ENCODE peak calls at places on chromosome 6, in eight cellular contexts. K is spleen; Q is amygdala; Z is stimulated activated CD4-positive, alpha-beta T cell treated with anti-CD3 and anti-CD28 coated beads, Interleukin-15, amount 100 ng/mL, for 1 hour; N is NT2/D1; L is astrocyte of the spinal cord; R is BE2C; P is amniotic epithelial cell. E is an unnamed sample.

GRCh38 chr6:96436398-96436797 is 85.2 kb upstream of the UFL1 start:
- DNase-seq in Z (no peak), K (no peak), P (no peak), R (no peak), L (no peak), N (no peak), Q (no peak), E (no peak)

GRCh38 chr6:26284537-26285142 is 80.4 kb upstream of the BTN3A2 start:
- DNase-seq in R (peak; percentile 68), K (peak; percentile 92), P (peak; percentile 58), N (no peak), Q (no peak), L (peak; percentile 74), Z (peak; percentile 37), E (peak; percentile 20)

GRCh38 chr6:147973806-147974205 is 368.8 kb upstream of the SASH1 start:
- DNase-seq in P (no peak), Q (no peak), R (no peak), L (no peak), N (no peak), Z (no peak), K (no peak), E (no peak)

GRCh38 chr6:45933855-45934254 is 81.8 kb downstream of the CLIC5 start:
- DNase-seq in N (no peak), Q (no peak), Z (no peak), R (no peak), K (no peak), L (peak; percentile 89), P (no peak), E (no peak)

GRCh38 chr6:52416629-52417151 is 3.5 kb upstream of the EFHC1 start:
- DNase-seq in Q (no peak), L (peak; percentile 71), N (no peak), Z (no peak), R (peak; percentile 36), K (no peak), P (peak; percentile 51), E (no peak)

GRCh38 chr6:96066376-96066775 is 50.6 kb downstream of the FUT9 start:
- DNase-seq in R (no peak), Z (no peak), Q (no peak), K (no peak), N (no peak), P (no peak), L (no peak), E (no peak)

GRCh38 chr6:123529843-123530242 is 106.9 kb downstream of the TRDN start:
- DNase-seq in L (no peak), N (no peak), Q (no peak), P (peak; percentile 49), R (no peak), K (no peak), Z (no peak), E (no peak)

GRCh38 chr6:48542191-48542590 is 431.2 kb upstream of the PTCHD4 start:
- DNase-seq in Q (no peak), K (no peak), Z (no peak), R (no peak), L (no peak), N (no peak), P (peak; percentile 91), E (no peak)

GRCh38 chr6:39642300-39642699 is 82.9 kb downstream of the KIF6 start:
- DNase-seq in Z (no peak), Q (no peak), N (no peak), P (no peak), K (no peak), R (no peak), L (peak; percentile 38), E (no peak)

GRCh38 chr6:132357120-132357519 is 44.2 kb downstream of the MOXD1 start:
- DNase-seq in N (no peak), P (peak; percentile 67), L (peak; percentile 25), K (no peak), Z (no peak), Q (no peak), R (no peak), E (no peak)

GRCh38 chr6:67896476-67896875 is 738.6 kb upstream of the ADGRB3 start:
- DNase-seq in R (no peak), P (peak; percentile 71), Q (no peak), Z (no peak), L (no peak), N (no peak), K (no peak), E (no peak)

GRCh38 chr6:146857960-146858308 is 259.2 kb downstream of the ADGB start:
- DNase-seq in Z (no peak), K (no peak), N (no peak), Q (no peak), L (no peak), R (peak; percentile 52), P (peak; percentile 12), E (no peak)

GRCh38 chr6:25088513-25088912 is 152.8 kb upstream of the RIPOR2 start:
- DNase-seq in N (no peak), L (peak; percentile 12), Q (no peak), P (peak; percentile 32), K (no peak), Z (no peak), R (no peak), E (no peak)

GRCh38 chr6:165640767-165641166 is 22.3 kb downstream of the PDE10A start:
- DNase-seq in Z (no peak), Q (no peak), L (no peak), R (no peak), K (no peak), P (no peak), N (no peak), E (no peak)

GRCh38 chr6:167093406-167093921 is 29.4 kb upstream of the CCR6 start:
- DNase-seq in K (peak; percentile 82), P (no peak), Z (no peak), N (no peak), L (no peak), R (no peak), Q (no peak), E (no peak)

GRCh38 chr6:137958809-137959565 is 91.9 kb downstream of the TNFAIP3 start:
- DNase-seq in L (no peak), Z (no peak), Q (no peak), R (no peak), K (no peak), P (no peak), N (no peak), E (no peak)

GRCh38 chr6:32086661-32087573 is 22.2 kb downstream of the TNXB start:
- DNase-seq in P (peak; percentile 86), N (no peak), K (no peak), L (peak; percentile 70), R (no peak), Q (no peak), Z (no peak), E (no peak)

GRCh38 chr6:157898169-157898568 is 75.1 kb downstream of the SNX9 start:
- DNase-seq in N (no peak), K (no peak), Z (no peak), P (no peak), R (no peak), L (peak; percentile 23), Q (no peak), E (no peak)

E was measured in T-helper 17 cell.